ENCODE peak calls at places on chromosomes 7 and 10, in four cellular contexts. L is gastrocnemius medialis, A is upper lobe of left lung, Y is prostate gland. E is an unnamed sample.

GRCh38 chr7:81871606-81872265 is 101.9 kb upstream of the HGF start:
- DNase-seq in L (no peak), A (no peak), Y (no peak), E (no peak)

GRCh38 chr10:10055656-10056445 is 961.8 kb upstream of the CELF2 start:
- DNase-seq in L (no peak), A (no peak), Y (no peak), E (no peak)

GRCh38 chr7:23603632-23604295 is 6.6 kb downstream of the CCDC126 start:
- DNase-seq in L (no peak), A (no peak), Y (no peak), E (no peak)

GRCh38 chr7:129781856-129782256 is 170.3 kb downstream of the NRF1 start:
- DNase-seq in L (no peak), A (peak), Y (no peak), E (no peak)

GRCh38 chr7:157825325-157825724 is 488.5 kb downstream of the DNAJB6 start:
- DNase-seq in L (no peak), A (no peak), Y (no peak), E (no peak)

GRCh38 chr10:80414126-80414898 is 6.0 kb downstream of the PRXL2A start:
- DNase-seq in L (no peak), A (no peak), Y (no peak), E (no peak)

GRCh38 chr7:16504019-16504418 is 22.6 kb upstream of the LRRC72 start:
- DNase-seq in L (no peak), A (no peak), Y (no peak), E (no peak)

GRCh38 chr7:2730846-2731770 is 43.1 kb downstream of the AMZ1 start:
- DNase-seq in L (no peak), A (peak), Y (no peak), E (peak)

GRCh38 chr7:102457352-102457924 is 7.2 kb downstream of the ALKBH4 start:
- DNase-seq in L (no peak), A (peak), Y (no peak), E (no peak)

GRCh38 chr7:27186450-27187157 is 1.6 kb upstream of the HOXA11 start:
- DNase-seq in L (no peak), A (no peak), Y (no peak), E (no peak)

GRCh38 chr10:63573068-63573697 is 52.0 kb downstream of the REEP3 start:
- DNase-seq in L (no peak), A (no peak), Y (no peak), E (no peak)

GRCh38 chr7:156527458-156527890 is 113.1 kb upstream of the RNF32 start:
- DNase-seq in L (no peak), A (no peak), Y (no peak), E (no peak)

GRCh38 chr7:158020706-158021095 is 566.9 kb downstream of the PTPRN2 start:
- DNase-seq in L (no peak), A (no peak), Y (no peak), E (no peak)

GRCh38 chr10:124474502-124475070 is 13.0 kb downstream of the LHPP start:
- DNase-seq in L (no peak), A (no peak), Y (no peak), E (no peak)

GRCh38 chr10:72126184-72126871 is 38.0 kb upstream of the SPOCK2 start:
- DNase-seq in L (no peak), A (no peak), Y (no peak), E (no peak)

GRCh38 chr7:952548-953441 is 1.7 kb downstream of the ADAP1 start:
- DNase-seq in L (no peak), A (peak), Y (no peak), E (peak)

GRCh38 chr10:6418167-6418566 is 161.9 kb downstream of the PRKCQ start:
- DNase-seq in L (no peak), A (no peak), Y (no peak), E (no peak)

GRCh38 chr10:14820010-14820774 is 17.6 kb downstream of the CDNF start:
- DNase-seq in L (no peak), A (no peak), Y (no peak), E (no peak)
- TF ChIP-seq CTCF in L (no peak), A (no peak), Y (no peak), E (no peak)

DNA sequence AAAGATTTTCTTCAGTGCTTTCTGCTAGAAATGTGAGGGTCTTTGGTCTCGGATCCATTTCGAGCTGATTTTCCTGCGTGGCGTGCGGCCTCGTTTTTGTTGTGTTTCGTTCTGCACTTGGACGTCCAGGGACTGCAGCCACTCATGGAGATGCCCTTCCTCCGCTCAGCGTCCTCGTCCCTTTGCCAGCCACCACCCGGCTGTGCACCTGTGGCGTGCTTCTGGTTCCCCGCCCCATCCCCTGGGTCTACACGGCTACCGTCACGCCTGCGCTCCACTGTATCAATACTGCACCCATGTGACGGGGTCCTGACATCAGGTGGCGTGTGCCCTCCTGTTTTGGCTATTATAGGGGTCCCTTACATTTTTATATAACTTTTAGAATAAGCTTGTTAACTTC is 42.7 kb upstream of the NKX6-2 start:
- DNase-seq in L (no peak), A (no peak), Y (no peak), E (no peak)
- TF ChIP-seq POLR2A in L (no peak), A (no peak), Y (no peak), E (no peak)

DNA sequence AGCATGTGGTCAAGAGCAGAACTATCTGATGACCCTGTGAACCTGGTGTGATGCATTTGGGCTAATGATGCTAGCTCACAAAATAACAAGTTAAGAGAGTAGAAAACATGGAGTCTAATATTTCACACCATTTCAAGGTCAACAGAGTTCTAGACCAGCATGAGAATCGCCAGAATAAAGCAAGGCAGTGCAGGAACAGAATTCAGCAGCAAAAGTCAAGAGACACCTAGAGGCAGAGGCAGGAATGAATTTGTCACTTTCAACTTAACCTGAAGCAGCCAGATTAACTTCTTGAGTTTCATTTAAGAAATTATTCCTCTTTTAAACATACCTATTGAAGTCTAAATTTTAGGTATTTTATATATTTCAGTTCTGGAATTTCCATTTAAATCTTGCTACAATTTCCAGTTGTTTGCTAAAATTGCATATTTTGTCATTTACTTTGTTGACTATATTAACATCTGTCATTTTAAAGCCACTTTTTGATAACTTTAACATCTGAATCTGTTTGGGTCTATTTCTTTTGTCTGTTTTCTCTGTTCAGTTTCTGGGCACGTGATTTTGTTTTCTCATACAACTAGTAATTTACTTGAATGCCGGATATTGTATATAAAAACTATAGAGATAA is 44.2 kb upstream of the PRSS58 start:
- DNase-seq in L (no peak), A (no peak), Y (no peak), E (no peak)
- TF ChIP-seq CTCF in L (no peak), A (peak), Y (no peak), E (peak)

GRCh38 chr10:102064503-102064867 is 664 bp upstream of the HPS6 start:
- DNase-seq in L (no peak), A (no peak), Y (no peak), E (no peak)

GRCh38 chr10:102065561-102066420 is 642 bp downstream of the HPS6 start:
- DNase-seq in L (no peak), A (peak), Y (peak), E (peak)

GRCh38 chr10:102066421-102067068 is 1.4 kb downstream of the HPS6 start:
- DNase-seq in L (no peak), A (peak), Y (no peak), E (no peak)

GRCh38 chr10:102067091-102067916 is 2.2 kb downstream of the HPS6 start:
- DNase-seq in L (no peak), A (peak), Y (no peak), E (no peak)

DNA sequence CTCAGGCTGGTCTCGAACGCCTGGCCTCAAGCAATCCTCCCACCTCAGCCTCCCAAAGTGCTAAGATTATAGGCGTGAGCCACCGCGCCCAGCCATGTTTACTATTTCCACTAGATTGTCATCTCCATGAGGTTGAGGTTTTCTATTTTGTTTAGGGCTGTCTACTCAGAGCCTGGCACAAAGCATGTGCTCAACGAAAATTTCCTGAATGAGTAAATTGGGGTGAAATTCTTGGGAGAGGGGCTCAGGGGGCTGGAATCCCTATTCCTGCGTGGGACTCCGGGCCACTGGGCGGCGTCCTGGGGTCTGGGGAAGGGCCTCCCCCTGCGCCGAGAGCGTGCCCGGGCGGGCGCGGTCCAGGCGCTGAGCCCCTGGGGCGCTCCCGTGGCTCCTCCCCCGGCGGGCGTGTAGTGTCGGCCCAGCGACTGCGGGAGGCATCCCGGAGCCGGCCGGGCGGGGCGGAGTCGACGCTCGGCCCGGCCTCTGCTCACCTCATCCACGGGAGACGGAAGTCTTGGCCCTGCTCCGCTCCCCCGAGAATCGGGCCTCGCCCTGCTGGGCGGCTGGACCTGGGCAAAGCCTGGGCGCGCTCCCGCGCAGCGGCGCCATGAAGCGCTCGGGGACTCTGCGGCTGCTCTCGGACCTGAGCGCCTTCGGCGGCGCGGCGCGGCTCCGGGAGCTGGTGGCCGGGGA is at the start of gene HPS6:
- DNase-seq in L (peak), A (peak), Y (peak), E (peak)
- TF ChIP-seq POLR2A in L (peak), A (peak), Y (peak), E (peak)

DNA sequence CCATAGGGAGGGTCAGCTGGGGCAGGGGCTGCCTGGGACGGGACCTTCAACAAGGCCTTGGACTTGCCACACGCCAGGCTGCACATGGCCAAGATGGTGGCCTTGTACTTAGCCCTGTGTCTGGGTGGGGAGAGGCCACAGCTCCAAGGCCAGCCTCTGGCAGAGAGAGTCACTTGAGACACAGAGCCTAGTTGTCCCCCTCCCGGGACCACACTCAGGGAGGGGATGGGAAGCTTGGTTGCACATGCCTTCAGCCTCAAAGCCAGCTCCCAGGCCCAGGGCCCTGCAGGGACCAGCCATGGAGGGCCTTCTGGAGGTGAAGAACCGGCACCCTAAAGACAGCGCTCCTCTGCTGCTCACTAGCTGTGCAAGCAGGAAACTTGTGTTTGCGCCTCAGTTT is 16.7 kb downstream of the MMRN2 start:
- DNase-seq in L (no peak), A (no peak), Y (no peak), E (peak)
- TF ChIP-seq CTCF in L (no peak), A (no peak), Y (no peak), E (no peak)

GRCh38 chr7:151088856-151089699 is 2.8 kb downstream of the AGAP3 start:
- DNase-seq in L (no peak), A (peak), Y (peak), E (peak)

GRCh38 chr7:151086802-151087246 is 549 bp downstream of the AGAP3 start:
- DNase-seq in L (no peak), A (peak), Y (no peak), E (no peak)

GRCh38 chr7:151085691-151086620 is at the start of gene AGAP3:
- DNase-seq in L (peak), A (peak), Y (peak), E (peak)

GRCh38 chr7:151088019-151088855 is 2.0 kb downstream of the AGAP3 start:
- DNase-seq in L (no peak), A (peak), Y (no peak), E (no peak)

DNA sequence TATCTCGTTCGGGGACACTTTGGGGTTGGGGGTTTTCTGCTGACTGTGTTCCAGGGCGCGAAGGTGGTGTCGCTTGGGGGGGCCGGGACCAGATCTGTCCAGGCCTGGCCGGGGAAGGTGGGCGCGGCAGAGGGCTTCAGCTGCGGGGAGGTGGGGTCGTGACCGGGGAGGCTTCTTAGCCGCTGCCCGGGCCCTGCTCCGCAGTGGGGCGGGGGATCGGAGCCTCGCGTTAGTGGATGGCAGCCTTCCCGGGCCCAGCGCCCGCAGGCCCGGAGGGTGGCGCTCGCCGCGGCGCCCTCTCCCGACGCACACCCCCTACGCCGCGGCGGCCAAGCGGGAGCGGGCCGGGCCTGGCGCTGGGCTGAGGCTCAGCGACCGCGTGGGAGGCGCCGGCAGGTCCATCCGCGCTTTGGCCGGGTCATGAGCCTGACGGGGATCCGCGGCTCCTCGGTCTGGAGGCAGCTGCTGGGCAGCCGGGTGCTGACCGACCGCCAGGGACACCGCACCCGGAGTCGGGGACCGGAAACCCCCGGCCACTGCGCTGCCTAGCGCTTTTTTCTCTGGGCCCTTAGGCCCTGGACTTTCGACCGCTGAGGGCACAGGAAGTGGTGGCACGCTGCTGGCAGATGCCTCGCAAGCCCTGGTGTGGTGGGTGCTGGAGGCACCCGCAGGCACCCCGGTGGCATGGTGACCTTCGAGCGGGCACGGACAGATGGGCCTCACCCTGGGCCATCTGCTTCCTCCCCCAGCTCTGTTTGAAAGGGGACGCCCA is 1.2 kb downstream of the AGAP3 start:
- DNase-seq in L (no peak), A (peak), Y (peak), E (peak)
- TF ChIP-seq POLR2A in L (no peak), A (no peak), Y (peak), E (peak)

DNA sequence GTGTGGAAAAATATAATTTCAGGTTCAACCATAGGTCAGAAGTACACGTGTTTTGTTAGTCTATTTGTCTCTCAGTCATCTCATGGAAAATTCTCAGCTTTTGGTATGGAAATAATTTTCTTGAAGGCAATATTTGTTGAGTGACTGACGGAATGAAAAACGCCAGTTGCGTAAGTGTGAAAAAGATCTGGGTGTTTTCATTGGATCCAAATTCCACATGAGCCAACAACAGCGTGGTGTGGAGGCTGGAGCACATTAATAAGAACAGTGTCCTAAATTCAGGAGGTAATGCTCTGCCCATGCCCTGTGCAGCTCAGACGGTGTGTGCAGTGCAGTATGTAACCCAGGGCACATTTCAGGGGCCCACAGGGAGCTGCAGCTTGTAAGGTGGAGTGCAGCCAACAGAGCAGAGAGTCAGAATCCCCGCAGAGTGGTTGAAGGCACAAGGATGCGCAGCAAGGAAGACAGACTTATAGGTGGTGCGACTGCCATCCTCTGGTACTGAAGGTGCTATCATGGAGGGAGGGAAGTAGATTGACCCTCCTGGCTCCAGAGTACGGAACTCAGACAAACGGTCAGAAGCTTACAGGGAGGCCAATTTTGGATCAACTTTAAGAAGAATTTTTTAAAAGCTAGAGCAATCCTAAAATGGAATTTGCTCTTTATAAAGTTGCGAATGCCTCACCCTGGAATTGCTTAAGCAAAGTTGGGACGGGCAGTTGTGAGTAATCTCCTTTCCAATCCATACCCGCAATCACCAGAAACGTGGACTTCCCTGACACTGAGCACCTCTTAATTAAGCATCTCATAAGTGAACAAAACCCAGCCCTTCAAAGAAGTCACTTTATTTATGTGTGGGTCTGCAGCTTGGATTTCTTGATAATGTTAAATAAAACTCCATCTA is 38.0 kb downstream of the EGFR start:
- DNase-seq in L (no peak), A (no peak), Y (no peak), E (no peak)
- TF ChIP-seq CTCF in L (no peak), A (no peak), Y (no peak), E (no peak)

GRCh38 chr10:28241766-28242399 is 61.0 kb downstream of the MPP7 start:
- DNase-seq in L (no peak), A (no peak), Y (peak), E (no peak)
- TF ChIP-seq POLR2A in L (no peak), A (no peak), Y (no peak), E (no peak)

E was measured in right lobe of liver.